ENCODE peak calls at places on chromosomes 1 and 21, in nine cellular contexts. F, A, E, G, P, X, Z, J and M are unnamed samples.

GRCh38 chr1:89524369-89525168 is at the start of gene LRRC8B:
- DNase-seq in F (peak), A (peak), E (peak), G (peak), P (peak), X (peak), Z (peak), J (peak), M (peak)

GRCh38 chr21:33962290-33962689 is 46.7 kb upstream of the ATP5PO start:
- DNase-seq in F (no peak), A (no peak), E (no peak), G (no peak), P (no peak), X (no peak), Z (no peak), J (no peak), M (no peak)

GRCh38 chr1:185213086-185213485 is 56.1 kb downstream of the SWT1 start:
- DNase-seq in F (peak), A (peak), E (no peak), G (no peak), P (no peak), X (peak), Z (no peak), J (no peak), M (no peak)

GRCh38 chr21:21631961-21632360 is 633.8 kb downstream of the NCAM2 start:
- DNase-seq in F (no peak), A (peak), E (no peak), G (no peak), P (no peak), X (peak), Z (no peak), J (no peak), M (no peak)

GRCh38 chr21:32044205-32044874 is 171.5 kb downstream of the HUNK start:
- DNase-seq in F (no peak), A (no peak), E (no peak), G (no peak), P (no peak), X (no peak), Z (no peak), J (no peak), M (no peak)

GRCh38 chr1:243487649-243488227 is 231.9 kb downstream of the SDCCAG8 start:
- DNase-seq in F (no peak), A (no peak), E (no peak), G (no peak), P (no peak), X (no peak), Z (no peak), J (no peak), M (no peak)

GRCh38 chr1:160489513-160490261 is 33.4 kb downstream of the SLAMF6 start:
- DNase-seq in F (peak), A (no peak), E (no peak), G (no peak), P (no peak), X (no peak), Z (no peak), J (no peak), M (no peak)

GRCh38 chr1:37481289-37482003 is 7.1 kb downstream of the ZC3H12A start:
- DNase-seq in F (no peak), A (no peak), E (no peak), G (no peak), P (no peak), X (no peak), Z (no peak), J (no peak), M (no peak)

GRCh38 chr1:238281418-238281817 is 390.7 kb upstream of the ZP4 start:
- DNase-seq in F (peak), A (no peak), E (no peak), G (no peak), P (no peak), X (no peak), Z (no peak), J (no peak), M (no peak)

GRCh38 chr1:115723756-115724155 is 44.8 kb downstream of the CASQ2 start:
- DNase-seq in F (no peak), A (no peak), E (no peak), G (no peak), P (no peak), X (no peak), Z (no peak), J (no peak), M (no peak)

GRCh38 chr1:201562659-201563405 is 23.9 kb downstream of the NAV1 start:
- DNase-seq in F (peak), A (peak), E (peak), G (no peak), P (no peak), X (peak), Z (no peak), J (no peak), M (no peak)

GRCh38 chr1:86155807-86156561 is 588 bp downstream of the COL24A1 start:
- DNase-seq in F (peak), A (peak), E (no peak), G (no peak), P (no peak), X (peak), Z (peak), J (no peak), M (no peak)

GRCh38 chr1:180630408-180631196 is 1.2 kb upstream of the XPR1 start:
- DNase-seq in F (no peak), A (no peak), E (no peak), G (no peak), P (no peak), X (no peak), Z (no peak), J (no peak), M (no peak)

GRCh38 chr1:183655562-183656075 is 2.5 kb upstream of the APOBEC4 start:
- DNase-seq in F (peak), A (peak), E (no peak), G (peak), P (peak), X (peak), Z (peak), J (peak), M (peak)

GRCh38 chr1:52759908-52760307 is 33.7 kb downstream of the ZYG11B start:
- DNase-seq in F (no peak), A (no peak), E (no peak), G (no peak), P (no peak), X (no peak), Z (no peak), J (no peak), M (no peak)

GRCh38 chr1:212162635-212163034 is 122.6 kb upstream of the PPP2R5A start:
- DNase-seq in F (no peak), A (peak), E (peak), G (peak), P (peak), X (peak), Z (no peak), J (no peak), M (peak)

GRCh38 chr1:230112131-230112701 is 45.2 kb downstream of the GALNT2 start:
- DNase-seq in F (no peak), A (peak), E (no peak), G (no peak), P (no peak), X (no peak), Z (no peak), J (peak), M (no peak)

GRCh38 chr21:42315296-42315891 is at the start of gene TFF3:
- DNase-seq in F (peak), A (no peak), E (no peak), G (no peak), P (no peak), X (no peak), Z (no peak), J (no peak), M (peak)

GRCh38 chr1:117952386-117952785 is 22.8 kb downstream of the WDR3 start:
- DNase-seq in F (no peak), A (no peak), E (no peak), G (no peak), P (no peak), X (no peak), Z (no peak), J (no peak), M (no peak)

GRCh38 chr1:94949681-94950661 is 23.1 kb upstream of the CNN3 start:
- DNase-seq in F (peak), A (peak), E (no peak), G (no peak), P (no peak), X (peak), Z (no peak), J (no peak), M (peak)

GRCh38 chr1:184773762-184774320 is 19.2 kb upstream of the EDEM3 start:
- DNase-seq in F (no peak), A (no peak), E (no peak), G (no peak), P (no peak), X (no peak), Z (no peak), J (no peak), M (no peak)

GRCh38 chr1:10380594-10381275 is 18.1 kb upstream of the PGD start:
- DNase-seq in F (peak), A (peak), E (peak), G (no peak), P (no peak), X (peak), Z (peak), J (peak), M (no peak)

GRCh38 chr1:174841747-174842146 is 158.0 kb upstream of the CACYBP start:
- DNase-seq in F (no peak), A (no peak), E (no peak), G (no peak), P (peak), X (no peak), Z (no peak), J (no peak), M (no peak)

GRCh38 chr1:206769331-206769731 is 1.2 kb upstream of the IL19 start:
- DNase-seq in F (no peak), A (no peak), E (no peak), G (peak), P (peak), X (no peak), Z (no peak), J (no peak), M (no peak)

GRCh38 chr1:229411434-229412055 is 22.3 kb downstream of the ACTA1 start:
- DNase-seq in F (no peak), A (no peak), E (no peak), G (no peak), P (no peak), X (no peak), Z (no peak), J (no peak), M (no peak)

GRCh38 chr1:30511563-30512252 is 211.7 kb downstream of the MATN1 start:
- DNase-seq in F (peak), A (peak), E (peak), G (no peak), P (no peak), X (no peak), Z (peak), J (no peak), M (no peak)